ENCODE peak calls at places on chromosomes 5 and 9, in ten cellular contexts. C is IMR-90, A is fibroblast of mammary gland, L is upper lobe of right lung, V is transverse colon, N is lung, Z is psoas muscle, B is choroid plexus epithelial cell, Y is AG04450, H is brain microvascular endothelial cell. T is an unnamed sample.

GRCh38 chr5:54795284-54795683 is 190.1 kb downstream of the ESM1 start:
- DNase-seq in C (no peak), A (peak), L (no peak), V (no peak), N (no peak), Z (no peak), B (peak), Y (no peak), H (no peak), T (no peak)

GRCh38 chr5:13249854-13250253 is 694.6 kb downstream of the DNAH5 start:
- DNase-seq in C (no peak), A (no peak), L (no peak), V (no peak), N (no peak), Z (no peak), B (no peak), Y (no peak), H (no peak), T (no peak)

GRCh38 chr5:157271740-157272271 is 5.9 kb downstream of the CYFIP2 start:
- DNase-seq in C (no peak), A (no peak), L (no peak), V (peak), N (no peak), Z (no peak), B (no peak), Y (no peak), H (no peak), T (no peak)

GRCh38 chr5:177133119-177133844 is at the start of gene NSD1:
- DNase-seq in C (peak), A (peak), L (peak), V (peak), N (peak), Z (peak), B (peak), Y (no peak), H (peak), T (no peak)

GRCh38 chr5:52867809-52868208 is 80.1 kb downstream of the ITGA1 start:
- DNase-seq in C (peak), A (peak), L (no peak), V (no peak), N (no peak), Z (no peak), B (peak), Y (no peak), H (peak), T (no peak)

GRCh38 chr9:30036558-30036957 is 2347.9 kb upstream of the ACO1 start:
- DNase-seq in C (no peak), A (no peak), L (no peak), V (no peak), N (no peak), Z (no peak), B (no peak), Y (no peak), H (no peak), T (no peak)

GRCh38 chr5:139148986-139149385 is 49.2 kb downstream of the SIL1 start:
- DNase-seq in C (no peak), A (no peak), L (no peak), V (no peak), N (no peak), Z (no peak), B (no peak), Y (no peak), H (no peak), T (no peak)

GRCh38 chr9:92407818-92408217 is 3.4 kb upstream of the OGN start:
- DNase-seq in C (no peak), A (no peak), L (no peak), V (no peak), N (no peak), Z (no peak), B (no peak), Y (no peak), H (no peak), T (no peak)

GRCh38 chr9:112786834-112787520 is 36.4 kb downstream of the SNX30 start:
- DNase-seq in C (no peak), A (no peak), L (no peak), V (no peak), N (no peak), Z (no peak), B (no peak), Y (no peak), H (no peak), T (no peak)

GRCh38 chr5:88058625-88059024 is 210.0 kb downstream of the TMEM161B start:
- DNase-seq in C (no peak), A (no peak), L (no peak), V (no peak), N (no peak), Z (no peak), B (no peak), Y (no peak), H (no peak), T (no peak)

GRCh38 chr9:127789179-127789578 is 3.3 kb downstream of the CDK9 start:
- DNase-seq in C (no peak), A (no peak), L (no peak), V (no peak), N (no peak), Z (no peak), B (no peak), Y (no peak), H (no peak), T (no peak)

GRCh38 chr5:135030691-135031145 is 3.3 kb downstream of the PITX1 start:
- DNase-seq in C (no peak), A (no peak), L (no peak), V (no peak), N (no peak), Z (peak), B (no peak), Y (no peak), H (no peak), T (no peak)

GRCh38 chr5:5492087-5492933 is 69.8 kb downstream of the ICE1 start:
- DNase-seq in C (peak), A (peak), L (no peak), V (peak), N (no peak), Z (no peak), B (peak), Y (no peak), H (peak), T (peak)

GRCh38 chr5:5316333-5316732 is 106.1 kb upstream of the ICE1 start:
- DNase-seq in C (no peak), A (no peak), L (no peak), V (no peak), N (no peak), Z (no peak), B (peak), Y (no peak), H (peak), T (no peak)

GRCh38 chr5:73274870-73275756 is 102.1 kb downstream of the TMEM174 start:
- DNase-seq in C (peak), A (peak), L (no peak), V (no peak), N (no peak), Z (peak), B (peak), Y (no peak), H (no peak), T (no peak)

GRCh38 chr5:12177225-12177624 is 273.0 kb upstream of the CTNND2 start:
- DNase-seq in C (no peak), A (no peak), L (no peak), V (no peak), N (no peak), Z (no peak), B (no peak), Y (no peak), H (no peak), T (no peak)

GRCh38 chr5:66830636-66831035 is 234.4 kb downstream of the MAST4 start:
- DNase-seq in C (no peak), A (no peak), L (no peak), V (no peak), N (no peak), Z (no peak), B (no peak), Y (no peak), H (no peak), T (no peak)

GRCh38 chr5:119743927-119744326 is 114.6 kb downstream of the FAM170A start:
- DNase-seq in C (peak), A (peak), L (no peak), V (no peak), N (no peak), Z (no peak), B (peak), Y (no peak), H (peak), T (no peak)

GRCh38 chr5:150106669-150107068 is 20.3 kb upstream of the CSF1R start:
- DNase-seq in C (no peak), A (peak), L (no peak), V (no peak), N (no peak), Z (no peak), B (no peak), Y (no peak), H (no peak), T (no peak)

GRCh38 chr9:38066907-38067610 is 2.0 kb downstream of the SHB start:
- DNase-seq in C (no peak), A (no peak), L (peak), V (peak), N (peak), Z (peak), B (peak), Y (no peak), H (no peak), T (no peak)

GRCh38 chr9:108478871-108479332 is 376.9 kb downstream of the ACTL7B start:
- DNase-seq in C (peak), A (peak), L (no peak), V (no peak), N (no peak), Z (no peak), B (peak), Y (peak), H (peak), T (peak)

GRCh38 chr5:141485305-141486055 is 650 bp downstream of the PCDHGC4 start:
- DNase-seq in C (no peak), A (no peak), L (no peak), V (no peak), N (no peak), Z (no peak), B (no peak), Y (no peak), H (no peak), T (no peak)
- H3K4me3 ChIP-seq in C (no peak), A (peak), L (peak), V (peak), N (no peak), Z (peak), B (peak), Y (no peak), H (peak), T (peak)

GRCh38 chr5:170903075-170903474 is 41.3 kb downstream of the RANBP17 start:
- DNase-seq in C (no peak), A (no peak), L (no peak), V (no peak), N (no peak), Z (no peak), B (no peak), Y (no peak), H (no peak), T (no peak)
- H3K4me3 ChIP-seq in C (no peak), A (no peak), L (no peak), V (no peak), N (no peak), Z (no peak), B (no peak), Y (no peak), H (no peak), T (no peak)

DNA sequence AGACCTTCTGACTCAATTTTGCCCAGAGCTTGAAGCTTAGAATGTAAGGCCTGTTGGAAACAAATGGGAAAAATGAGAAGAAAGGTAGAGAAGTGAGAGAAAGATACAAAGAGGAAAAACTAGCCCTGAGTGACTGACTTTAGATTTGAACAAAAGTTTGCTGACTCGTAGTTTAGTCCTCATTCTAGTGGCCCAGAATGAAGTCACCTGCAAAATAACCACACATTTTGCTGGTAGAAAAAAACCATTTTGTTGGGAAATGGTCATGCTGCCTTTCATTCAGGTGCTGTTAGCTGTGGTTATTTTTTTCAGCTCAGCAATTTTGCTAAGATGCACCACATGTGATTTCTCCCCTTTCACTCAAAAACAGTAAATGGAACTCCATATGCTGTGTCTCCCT is 98.9 kb downstream of the MRPS27 start:
- DNase-seq in C (no peak), A (no peak), L (no peak), V (no peak), N (no peak), Z (no peak), B (no peak), Y (no peak), H (no peak), T (no peak)
- H3K4me3 ChIP-seq in C (no peak), A (no peak), L (no peak), V (no peak), N (no peak), Z (no peak), B (no peak), Y (no peak), H (no peak), T (no peak)

DNA sequence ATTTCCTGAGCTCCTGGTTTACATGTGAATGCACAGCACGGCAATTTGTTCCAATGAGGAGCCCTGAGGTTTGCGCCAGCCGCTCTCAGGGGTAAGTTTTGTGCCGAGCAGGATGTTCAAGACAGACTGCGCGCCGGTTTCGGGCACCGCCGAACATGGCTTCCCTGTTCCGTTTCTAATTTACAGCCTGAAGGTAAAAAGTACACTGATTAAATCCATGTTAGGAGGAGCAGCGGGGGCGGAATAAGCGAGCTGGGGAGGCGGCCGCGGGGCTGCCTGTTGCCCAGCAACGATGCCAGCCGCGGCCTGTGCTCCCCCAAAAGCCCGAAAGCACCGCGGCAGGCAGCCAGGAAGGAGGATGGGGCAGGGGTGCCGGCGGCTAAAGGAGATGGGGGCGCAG is 6.4 kb downstream of the SOWAHA start:
- DNase-seq in C (no peak), A (no peak), L (no peak), V (no peak), N (no peak), Z (no peak), B (no peak), Y (no peak), H (no peak), T (no peak)
- H3K4me3 ChIP-seq in C (no peak), A (no peak), L (no peak), V (no peak), N (no peak), Z (no peak), B (peak), Y (peak), H (peak), T (peak)

GRCh38 chr5:60887096-60887495 is 43.0 kb upstream of the ELOVL7 start:
- DNase-seq in C (no peak), A (no peak), L (no peak), V (no peak), N (no peak), Z (no peak), B (no peak), Y (no peak), H (no peak), T (no peak)
- H3K4me3 ChIP-seq in C (no peak), A (no peak), L (no peak), V (no peak), N (no peak), Z (no peak), B (no peak), Y (no peak), H (no peak), T (no peak)

GRCh38 chr5:145980718-145981117 is 44.3 kb downstream of the SH3RF2 start:
- DNase-seq in C (no peak), A (no peak), L (no peak), V (no peak), N (no peak), Z (no peak), B (peak), Y (no peak), H (no peak), T (no peak)
- H3K4me3 ChIP-seq in C (no peak), A (no peak), L (no peak), V (no peak), N (no peak), Z (no peak), B (no peak), Y (no peak), H (no peak), T (no peak)

DNA sequence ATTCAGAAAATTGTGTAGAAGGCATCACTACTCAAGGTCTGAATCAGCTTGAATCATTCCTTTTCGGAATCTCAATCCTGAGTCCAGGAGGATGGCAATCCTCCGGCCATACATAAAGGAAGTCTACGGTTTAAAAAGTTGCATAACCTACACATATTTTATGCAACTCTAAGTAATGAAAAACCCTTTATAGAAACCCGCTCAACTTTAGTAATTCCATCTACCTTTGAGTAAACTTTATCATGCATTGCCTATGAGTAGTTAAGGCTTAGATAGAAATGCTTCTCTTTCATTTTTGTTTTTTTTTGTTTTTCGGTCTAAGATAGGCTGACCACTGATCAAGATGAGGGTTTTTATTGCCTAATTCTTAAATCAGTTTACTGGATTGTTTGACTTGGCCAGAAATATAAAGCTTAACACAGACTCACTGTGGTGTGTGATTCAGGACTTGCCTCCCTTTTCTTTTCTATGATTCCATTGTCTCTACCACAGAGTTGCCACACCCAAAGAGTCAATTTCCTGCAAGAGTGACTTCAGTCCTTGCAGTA is 85.0 kb downstream of the LURAP1L start:
- DNase-seq in C (peak), A (peak), L (no peak), V (no peak), N (no peak), Z (no peak), B (peak), Y (peak), H (peak), T (peak)
- H3K4me3 ChIP-seq in C (peak), A (peak), L (no peak), V (no peak), N (no peak), Z (no peak), B (peak), Y (peak), H (peak), T (peak)

GRCh38 chr5:125883223-125883622 is 540.0 kb upstream of the GRAMD2B start:
- DNase-seq in C (no peak), A (no peak), L (no peak), V (no peak), N (no peak), Z (no peak), B (peak), Y (no peak), H (no peak), T (no peak)

GRCh38 chr5:125882061-125882460 is 541.1 kb upstream of the GRAMD2B start:
- DNase-seq in C (no peak), A (no peak), L (no peak), V (no peak), N (no peak), Z (no peak), B (no peak), Y (no peak), H (no peak), T (no peak)
- H3K4me3 ChIP-seq in C (no peak), A (no peak), L (no peak), V (no peak), N (no peak), Z (no peak), B (no peak), Y (no peak), H (no peak), T (no peak)

T was measured in skeletal muscle cell.